ENCODE peak calls at places on chromosomes 2 and 18, in five cellular contexts. L is A549, X is K562, R is SK-N-SH, I is HepG2. H is an unnamed sample.

GRCh38 chr18:45282101-45282812 is 333.0 kb upstream of the SLC14A2 start:
- DNase-seq in L (no peak), I (no peak), R (no peak), X (peak; percentile 4), H (no peak)

GRCh38 chr2:50395510-50396300 is 636.2 kb downstream of the NRXN1 start:
- DNase-seq in R (no peak), X (no peak), I (no peak), L (no peak), H (no peak)

GRCh38 chr2:98903767-98904485 is 32.1 kb downstream of the CRACDL start:
- DNase-seq in R (no peak), I (no peak), X (no peak), L (no peak), H (no peak)

GRCh38 chr18:45014047-45014501 is 333.4 kb downstream of the SETBP1 start:
- DNase-seq in L (peak; percentile 33), X (no peak), R (peak; percentile 6), I (no peak), H (peak; percentile 82)

GRCh38 chr2:96175951-96176350 is 30.7 kb upstream of the DUSP2 start:
- DNase-seq in R (no peak), I (no peak), L (no peak), X (no peak), H (peak; percentile 89)

GRCh38 chr2:33021542-33022259 is 74.9 kb downstream of the LTBP1 start:
- DNase-seq in L (no peak), R (no peak), I (no peak), X (peak; percentile 42), H (peak; percentile 90)

GRCh38 chr2:208491648-208492047 is 85.1 kb downstream of the PTH2R start:
- DNase-seq in X (peak; percentile 34), I (no peak), L (no peak), R (no peak), H (no peak)

GRCh38 chr2:72367530-72368225 is 220.0 kb upstream of the CYP26B1 start:
- DNase-seq in L (peak; percentile 51), X (no peak), I (peak; percentile 76), R (no peak), H (peak; percentile 90)

GRCh38 chr2:44553456-44553855 is 191.7 kb downstream of the CAMKMT start:
- DNase-seq in L (no peak), I (no peak), R (no peak), X (no peak), H (peak; percentile 15)

GRCh38 chr2:66198873-66199272 is 236.1 kb upstream of the MEIS1 start:
- DNase-seq in L (no peak), I (no peak), X (no peak), R (no peak), H (no peak)

GRCh38 chr2:34353498-34354113 is 754.5 kb upstream of the FAM98A start:
- DNase-seq in X (no peak), L (no peak), R (no peak), I (peak; percentile 27), H (no peak)

GRCh38 chr2:170241731-170242130 is 63.8 kb downstream of the MYO3B start:
- DNase-seq in L (no peak), R (no peak), X (no peak), I (no peak), H (no peak)

GRCh38 chr2:145601306-145601925 is 1081.5 kb upstream of the ZEB2 start:
- DNase-seq in L (no peak), X (no peak), I (no peak), R (no peak), H (peak; percentile 31)

GRCh38 chr2:105836840-105837692 is 92.4 kb downstream of the NCK2 start:
- DNase-seq in X (no peak), L (no peak), R (no peak), I (no peak), H (no peak)

GRCh38 chr2:40458271-40458794 is 6.4 kb upstream of the SLC8A1 start:
- DNase-seq in X (no peak), L (no peak), I (no peak), R (peak; percentile 49), H (no peak)

GRCh38 chr2:64114063-64114911 is 29.9 kb downstream of the PELI1 start:
- DNase-seq in L (no peak), I (no peak), R (no peak), X (no peak), H (peak; percentile 81)

GRCh38 chr2:208129804-208130712 is at the start of gene CRYGC:
- DNase-seq in X (no peak), I (peak; percentile 84), R (peak; percentile 46), L (no peak), H (no peak)

GRCh38 chr18:8706981-8707940 is 1.9 kb downstream of the MTCL1 start:
- DNase-seq in I (no peak), X (no peak), R (peak; percentile 67), L (no peak), H (peak; percentile 73)

GRCh38 chr18:33735428-33735827 is 157.4 kb downstream of the ASXL3 start:
- DNase-seq in X (no peak), R (no peak), I (no peak), L (no peak), H (no peak)

GRCh38 chr18:50632895-50633515 is 73.1 kb downstream of the MAPK4 start:
- DNase-seq in R (no peak), X (no peak), I (no peak), L (no peak), H (no peak)

GRCh38 chr2:171754254-171754939 is 67.1 kb downstream of the DYNC1I2 start:
- DNase-seq in I (no peak), X (no peak), L (no peak), R (no peak), H (peak; percentile 19)

GRCh38 chr2:164474873-164475272 is 146.4 kb downstream of the GRB14 start:
- DNase-seq in R (no peak), I (no peak), X (no peak), L (no peak), H (no peak)

GRCh38 chr2:200703132-200703925 is 108.4 kb upstream of the BZW1 start:
- DNase-seq in R (peak; percentile 15), L (peak; percentile 15), I (peak; percentile 77), X (peak; percentile 48), H (peak; percentile 80)

GRCh38 chr2:113709022-113709421 is 47.4 kb downstream of the SLC35F5 start:
- DNase-seq in R (no peak), I (no peak), L (no peak), X (no peak), H (no peak)

GRCh38 chr2:21043744-21044532 is at the start of gene APOB:
- DNase-seq in X (no peak), R (peak; percentile 27), I (peak; percentile 97), L (no peak), H (no peak)

GRCh38 chr2:231930601-231931281 is 4.5 kb upstream of the NPPC start:
- DNase-seq in I (no peak), X (no peak), L (no peak), R (no peak), H (no peak)

GRCh38 chr2:119426801-119427395 is 4.8 kb upstream of the TMEM37 start:
- DNase-seq in L (no peak), X (peak; percentile 16), I (peak; percentile 68), R (no peak), H (no peak)

GRCh38 chr18:2414235-2414634 is 157.1 kb downstream of the METTL4 start:
- DNase-seq in I (no peak), R (no peak), L (no peak), X (no peak), H (no peak)

GRCh38 chr18:2415656-2416055 is 155.6 kb downstream of the METTL4 start:
- DNase-seq in R (no peak), L (no peak), I (no peak), X (no peak), H (no peak)

GRCh38 chr18:2420367-2420766 is 150.9 kb downstream of the METTL4 start:
- DNase-seq in X (no peak), L (no peak), I (no peak), R (no peak), H (no peak)

GRCh38 chr18:2413352-2413751 is 158.0 kb downstream of the METTL4 start:
- DNase-seq in L (no peak), R (no peak), I (no peak), X (no peak), H (no peak)

DNA sequence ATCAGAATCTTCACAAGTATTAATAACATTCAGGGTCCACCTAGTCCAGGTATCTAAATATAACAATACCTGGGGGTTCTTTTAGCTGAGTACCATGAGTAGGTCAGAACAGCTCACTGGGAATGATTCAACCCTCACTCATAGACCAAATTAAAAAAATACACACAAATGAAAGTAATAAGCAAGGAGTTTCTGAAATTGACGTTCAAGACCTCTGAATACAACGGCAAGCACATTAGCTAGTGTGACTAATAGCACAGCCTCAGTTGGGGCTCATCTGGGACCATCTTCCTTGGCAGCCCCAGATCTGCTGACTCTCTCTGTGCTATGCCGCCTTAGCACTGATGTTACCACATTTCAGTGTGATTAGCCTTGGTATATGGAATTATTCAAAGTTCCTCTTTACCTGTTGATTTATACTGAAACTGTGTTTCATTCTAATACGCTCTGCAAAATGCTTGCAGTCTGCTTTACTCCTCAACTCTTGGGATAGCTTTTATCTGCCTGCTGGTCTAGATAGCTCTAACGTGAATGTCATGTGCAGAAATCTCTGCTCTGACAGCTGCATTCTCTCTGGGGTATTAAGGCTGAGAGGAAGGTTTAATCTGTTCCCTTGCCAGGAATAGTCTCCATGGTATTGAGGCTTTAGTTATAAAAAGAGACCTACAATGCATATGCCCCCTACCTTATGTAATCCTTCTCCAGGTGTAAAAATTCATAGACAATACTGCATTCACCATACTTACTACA is 153.3 kb downstream of the METTL4 start:
- DNase-seq in L (no peak), I (no peak), R (no peak), X (no peak), H (peak; percentile 41)
- TF ChIP-seq SMC3 in L (no peak), I (no peak), R (no peak), X (no peak), H (no peak)

DNA sequence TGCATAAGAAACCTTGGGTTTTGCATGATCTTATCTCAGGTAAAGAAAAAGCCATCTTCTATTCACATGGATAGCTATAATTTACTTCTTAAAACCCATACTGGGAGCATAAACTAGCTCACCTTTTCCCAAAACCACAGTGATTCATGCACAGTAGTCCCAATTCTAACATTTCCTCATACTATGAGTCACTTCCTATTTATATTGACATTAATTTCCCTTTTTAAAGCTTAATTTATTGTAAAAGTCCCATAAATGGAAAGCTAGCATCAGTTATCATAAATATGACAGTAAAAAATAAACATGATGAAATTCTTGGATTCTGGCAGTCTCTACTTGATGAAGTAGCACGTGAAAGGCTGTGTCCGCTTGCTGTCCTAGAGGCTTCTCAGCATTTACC is 180.1 kb downstream of the CDH2 start:
- DNase-seq in X (no peak), I (no peak), R (no peak), L (no peak), H (peak; percentile 66)
- TF ChIP-seq SMC3 in X (no peak), I (no peak), R (no peak), L (no peak), H (no peak)

DNA sequence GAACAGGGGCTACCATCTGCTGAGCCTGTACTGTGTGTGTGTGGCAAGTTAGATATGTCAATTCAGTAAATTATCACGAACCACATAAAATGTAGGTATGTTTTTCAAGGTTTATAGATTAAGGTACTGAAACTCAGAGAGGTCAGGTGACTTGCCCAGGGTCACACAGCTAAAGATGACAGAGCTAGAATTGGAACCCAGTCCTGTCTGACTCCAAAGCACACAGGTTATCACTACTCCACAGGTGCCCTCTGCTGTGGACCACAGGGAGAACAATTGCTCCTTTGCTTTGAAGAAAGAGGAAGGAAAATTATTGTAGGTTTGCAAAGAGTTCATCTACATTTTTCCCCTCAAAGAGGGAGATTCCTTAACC is 229.7 kb upstream of the AGAP1 start:
- DNase-seq in I (no peak), L (peak; percentile 18), R (no peak), X (no peak), H (no peak)
- TF ChIP-seq SMC3 in I (no peak), L (no peak), R (no peak), X (no peak), H (no peak)

GRCh38 chr18:68627812-68628211 is 87.1 kb downstream of the TMX3 start:
- DNase-seq in X (no peak), R (no peak), I (no peak), L (no peak), H (no peak)

GRCh38 chr18:68623342-68623741 is 91.6 kb downstream of the TMX3 start:
- DNase-seq in X (peak; percentile 42), R (peak; percentile 72), L (peak; percentile 15), I (peak; percentile 47), H (peak; percentile 84)
- TF ChIP-seq SMC3 in X (no peak), R (peak; percentile 90), L (peak; percentile 43), I (peak; percentile 67), H (peak; percentile 95)

H was measured in IMR-90.